ENCODE peak calls at places on chromosomes 13 and 19, in ten cellular contexts. One of them, this sample, is unnamed.

GRCh38 chr13:27965740-27966640 is 3.1 kb downstream of the CDX2 start:
- DNase-seq in left ventricle myocardium inferior: no peak
- DNase-seq in activated gamma-delta T cell treated with anti-CD3 and anti-CD28 coated beads, Interleukin-2, amount 50 U/mL, for 16 hours: no peak
- DNase-seq in lung: no peak
- DNase-seq in KG1: no peak
- DNase-seq in AG04450: no peak
- DNase-seq in NCI-H524: no peak
- DNase-seq in activated T-cell treated with anti-CD3 and anti-CD28 coated beads, Interleukin-2, amount 50 U/mL, for 72 hours: no peak
- DNase-seq in activated naive CD8-positive, alpha-beta T cell treated with anti-CD3 and anti-CD28 coated beads, Interleukin-2, amount 50 U/mL, for 24 hours: no peak
- DNase-seq in NCI-H774: no peak
- DNase-seq in this sample: no peak

GRCh38 chr19:741506-742131 is 9.3 kb upstream of the MISP start:
- DNase-seq in activated T-cell treated with anti-CD3 and anti-CD28 coated beads, Interleukin-2, amount 50 U/mL, for 72 hours: peak; percentile 6
- DNase-seq in KG1: no peak
- DNase-seq in activated naive CD8-positive, alpha-beta T cell treated with anti-CD3 and anti-CD28 coated beads, Interleukin-2, amount 50 U/mL, for 24 hours: no peak
- DNase-seq in left ventricle myocardium inferior: no peak
- DNase-seq in NCI-H774: no peak
- DNase-seq in lung: no peak
- DNase-seq in NCI-H524: peak; percentile 68
- DNase-seq in AG04450: no peak
- DNase-seq in activated gamma-delta T cell treated with anti-CD3 and anti-CD28 coated beads, Interleukin-2, amount 50 U/mL, for 16 hours: no peak
- DNase-seq in this sample: no peak

GRCh38 chr13:66714795-66715194 is 515.3 kb downstream of the PCDH9 start:
- DNase-seq in lung: no peak
- DNase-seq in activated gamma-delta T cell treated with anti-CD3 and anti-CD28 coated beads, Interleukin-2, amount 50 U/mL, for 16 hours: no peak
- DNase-seq in KG1: no peak
- DNase-seq in activated naive CD8-positive, alpha-beta T cell treated with anti-CD3 and anti-CD28 coated beads, Interleukin-2, amount 50 U/mL, for 24 hours: no peak
- DNase-seq in NCI-H774: no peak
- DNase-seq in NCI-H524: no peak
- DNase-seq in AG04450: no peak
- DNase-seq in left ventricle myocardium inferior: no peak
- DNase-seq in activated T-cell treated with anti-CD3 and anti-CD28 coated beads, Interleukin-2, amount 50 U/mL, for 72 hours: no peak
- DNase-seq in this sample: no peak

GRCh38 chr19:43778651-43779050 is 2.1 kb downstream of the KCNN4 start:
- DNase-seq in NCI-H524: no peak
- DNase-seq in lung: no peak
- DNase-seq in NCI-H774: peak; percentile 88
- DNase-seq in activated gamma-delta T cell treated with anti-CD3 and anti-CD28 coated beads, Interleukin-2, amount 50 U/mL, for 16 hours: no peak
- DNase-seq in activated naive CD8-positive, alpha-beta T cell treated with anti-CD3 and anti-CD28 coated beads, Interleukin-2, amount 50 U/mL, for 24 hours: no peak
- DNase-seq in activated T-cell treated with anti-CD3 and anti-CD28 coated beads, Interleukin-2, amount 50 U/mL, for 72 hours: no peak
- DNase-seq in KG1: no peak
- DNase-seq in AG04450: no peak
- DNase-seq in left ventricle myocardium inferior: no peak
- DNase-seq in this sample: no peak

GRCh38 chr19:4993683-4994082 is 24.8 kb downstream of the KDM4B start:
- DNase-seq in AG04450: no peak
- DNase-seq in activated gamma-delta T cell treated with anti-CD3 and anti-CD28 coated beads, Interleukin-2, amount 50 U/mL, for 16 hours: no peak
- DNase-seq in lung: no peak
- DNase-seq in left ventricle myocardium inferior: no peak
- DNase-seq in KG1: no peak
- DNase-seq in activated T-cell treated with anti-CD3 and anti-CD28 coated beads, Interleukin-2, amount 50 U/mL, for 72 hours: no peak
- DNase-seq in NCI-H774: no peak
- DNase-seq in NCI-H524: no peak
- DNase-seq in activated naive CD8-positive, alpha-beta T cell treated with anti-CD3 and anti-CD28 coated beads, Interleukin-2, amount 50 U/mL, for 24 hours: no peak
- DNase-seq in this sample: no peak

GRCh38 chr19:19106061-19106551 is 32.2 kb downstream of the TMEM161A start:
- DNase-seq in activated T-cell treated with anti-CD3 and anti-CD28 coated beads, Interleukin-2, amount 50 U/mL, for 72 hours: no peak
- DNase-seq in NCI-H774: no peak
- DNase-seq in AG04450: no peak
- DNase-seq in activated naive CD8-positive, alpha-beta T cell treated with anti-CD3 and anti-CD28 coated beads, Interleukin-2, amount 50 U/mL, for 24 hours: no peak
- DNase-seq in KG1: no peak
- DNase-seq in activated gamma-delta T cell treated with anti-CD3 and anti-CD28 coated beads, Interleukin-2, amount 50 U/mL, for 16 hours: no peak
- DNase-seq in left ventricle myocardium inferior: no peak
- DNase-seq in NCI-H524: no peak
- DNase-seq in lung: no peak
- DNase-seq in this sample: no peak

GRCh38 chr19:11420429-11420893 is 1.3 kb upstream of the RGL3 start:
- DNase-seq in AG04450: no peak
- DNase-seq in activated naive CD8-positive, alpha-beta T cell treated with anti-CD3 and anti-CD28 coated beads, Interleukin-2, amount 50 U/mL, for 24 hours: no peak
- DNase-seq in lung: no peak
- DNase-seq in NCI-H524: no peak
- DNase-seq in NCI-H774: no peak
- DNase-seq in activated T-cell treated with anti-CD3 and anti-CD28 coated beads, Interleukin-2, amount 50 U/mL, for 72 hours: no peak
- DNase-seq in activated gamma-delta T cell treated with anti-CD3 and anti-CD28 coated beads, Interleukin-2, amount 50 U/mL, for 16 hours: no peak
- DNase-seq in KG1: no peak
- DNase-seq in left ventricle myocardium inferior: peak; percentile 85
- DNase-seq in this sample: no peak

GRCh38 chr13:107099661-107100060 is 531.7 kb upstream of the ARGLU1 start:
- DNase-seq in AG04450: peak; percentile 49
- DNase-seq in activated naive CD8-positive, alpha-beta T cell treated with anti-CD3 and anti-CD28 coated beads, Interleukin-2, amount 50 U/mL, for 24 hours: no peak
- DNase-seq in lung: no peak
- DNase-seq in KG1: no peak
- DNase-seq in NCI-H524: no peak
- DNase-seq in left ventricle myocardium inferior: no peak
- DNase-seq in activated gamma-delta T cell treated with anti-CD3 and anti-CD28 coated beads, Interleukin-2, amount 50 U/mL, for 16 hours: no peak
- DNase-seq in activated T-cell treated with anti-CD3 and anti-CD28 coated beads, Interleukin-2, amount 50 U/mL, for 72 hours: no peak
- DNase-seq in NCI-H774: no peak
- DNase-seq in this sample: no peak

GRCh38 chr19:8391274-8392016 is 1.3 kb downstream of the RAB11B start:
- DNase-seq in AG04450: no peak
- DNase-seq in activated naive CD8-positive, alpha-beta T cell treated with anti-CD3 and anti-CD28 coated beads, Interleukin-2, amount 50 U/mL, for 24 hours: no peak
- DNase-seq in activated T-cell treated with anti-CD3 and anti-CD28 coated beads, Interleukin-2, amount 50 U/mL, for 72 hours: no peak
- DNase-seq in KG1: no peak
- DNase-seq in NCI-H774: no peak
- DNase-seq in lung: no peak
- DNase-seq in NCI-H524: no peak
- DNase-seq in left ventricle myocardium inferior: no peak
- DNase-seq in activated gamma-delta T cell treated with anti-CD3 and anti-CD28 coated beads, Interleukin-2, amount 50 U/mL, for 16 hours: no peak
- DNase-seq in this sample: no peak

This sample was measured in stimulated activated CD4-positive, alpha-beta T cell treated with anti-CD3 and anti-CD28 coated beads, TNF-alpha, amount 100 ng/mL, for 48 hours.